ENCODE peak calls at places on chromosomes 3 and 15, in eight cellular contexts. One of them, this sample, is unnamed.

GRCh38 chr15:68389041-68389930 is 42.7 kb downstream of the ITGA11 start:
- DNase-seq in aorta: no peak
- DNase-seq in fibroblast of pulmonary artery: no peak
- DNase-seq in brain microvascular endothelial cell: no peak
- DNase-seq in HFF-Myc: no peak
- DNase-seq in uterus: peak; percentile 12
- DNase-seq in cardiac fibroblast: no peak
- DNase-seq in left lung: no peak
- DNase-seq in this sample: no peak

GRCh38 chr15:74432968-74433591 is 678 bp downstream of the SEMA7A start:
- DNase-seq in fibroblast of pulmonary artery: no peak
- DNase-seq in uterus: no peak
- DNase-seq in brain microvascular endothelial cell: no peak
- DNase-seq in HFF-Myc: no peak
- DNase-seq in aorta: no peak
- DNase-seq in left lung: no peak
- DNase-seq in cardiac fibroblast: no peak
- DNase-seq in this sample: no peak

GRCh38 chr3:195873971-195874370 is 34.4 kb downstream of the TNK2 start:
- DNase-seq in aorta: no peak
- DNase-seq in HFF-Myc: no peak
- DNase-seq in fibroblast of pulmonary artery: no peak
- DNase-seq in left lung: no peak
- DNase-seq in brain microvascular endothelial cell: peak; percentile 15
- DNase-seq in uterus: no peak
- DNase-seq in cardiac fibroblast: peak; percentile 47
- DNase-seq in this sample: no peak

GRCh38 chr15:65089206-65089824 is 12.8 kb downstream of the KBTBD13 start:
- DNase-seq in fibroblast of pulmonary artery: peak; percentile 74
- DNase-seq in uterus: peak; percentile 64
- DNase-seq in left lung: no peak
- DNase-seq in aorta: no peak
- DNase-seq in brain microvascular endothelial cell: no peak
- DNase-seq in HFF-Myc: no peak
- DNase-seq in cardiac fibroblast: no peak
- DNase-seq in this sample: no peak

GRCh38 chr3:195907730-195908438 is 467 bp downstream of the TNK2 start:
- DNase-seq in brain microvascular endothelial cell: no peak
- DNase-seq in fibroblast of pulmonary artery: no peak
- DNase-seq in left lung: peak; percentile 68
- DNase-seq in cardiac fibroblast: no peak
- DNase-seq in HFF-Myc: no peak
- DNase-seq in uterus: no peak
- DNase-seq in aorta: no peak
- DNase-seq in this sample: no peak

GRCh38 chr3:62562596-62562995 is 189.2 kb upstream of the FEZF2 start:
- DNase-seq in aorta: peak; percentile 71
- DNase-seq in uterus: no peak
- DNase-seq in HFF-Myc: no peak
- DNase-seq in cardiac fibroblast: peak; percentile 53
- DNase-seq in left lung: no peak
- DNase-seq in brain microvascular endothelial cell: no peak
- DNase-seq in fibroblast of pulmonary artery: peak; percentile 74
- DNase-seq in this sample: peak; percentile 25

GRCh38 chr3:169998668-169999131 is 32.1 kb downstream of the SEC62 start:
- DNase-seq in aorta: no peak
- DNase-seq in fibroblast of pulmonary artery: peak; percentile 89
- DNase-seq in uterus: no peak
- DNase-seq in HFF-Myc: no peak
- DNase-seq in brain microvascular endothelial cell: peak; percentile 85
- DNase-seq in cardiac fibroblast: peak; percentile 94
- DNase-seq in left lung: no peak
- DNase-seq in this sample: peak; percentile 73

GRCh38 chr3:58497074-58497473 is 5.2 kb downstream of the KCTD6 start:
- DNase-seq in fibroblast of pulmonary artery: no peak
- DNase-seq in brain microvascular endothelial cell: no peak
- DNase-seq in uterus: no peak
- DNase-seq in aorta: no peak
- DNase-seq in HFF-Myc: no peak
- DNase-seq in cardiac fibroblast: no peak
- DNase-seq in left lung: no peak
- DNase-seq in this sample: no peak

GRCh38 chr15:51780636-51781035 is 29.2 kb downstream of the TMOD2 start:
- DNase-seq in aorta: no peak
- DNase-seq in brain microvascular endothelial cell: no peak
- DNase-seq in left lung: no peak
- DNase-seq in fibroblast of pulmonary artery: peak; percentile 20
- DNase-seq in cardiac fibroblast: peak; percentile 36
- DNase-seq in uterus: no peak
- DNase-seq in HFF-Myc: no peak
- DNase-seq in this sample: no peak

GRCh38 chr3:23314981-23315805 is 112.1 kb downstream of the UBE2E2 start:
- DNase-seq in cardiac fibroblast: peak; percentile 33
- DNase-seq in HFF-Myc: no peak
- DNase-seq in fibroblast of pulmonary artery: peak; percentile 15
- DNase-seq in uterus: no peak
- DNase-seq in brain microvascular endothelial cell: no peak
- DNase-seq in left lung: no peak
- DNase-seq in aorta: no peak
- DNase-seq in this sample: no peak

GRCh38 chr3:71206821-71207220 is 376.7 kb downstream of the FOXP1 start:
- DNase-seq in cardiac fibroblast: no peak
- DNase-seq in brain microvascular endothelial cell: no peak
- DNase-seq in fibroblast of pulmonary artery: no peak
- DNase-seq in uterus: no peak
- DNase-seq in left lung: no peak
- DNase-seq in aorta: no peak
- DNase-seq in HFF-Myc: no peak
- DNase-seq in this sample: no peak

GRCh38 chr15:60179786-60180391 is 175.8 kb downstream of the FOXB1 start:
- DNase-seq in HFF-Myc: peak; percentile 12
- DNase-seq in aorta: no peak
- DNase-seq in left lung: no peak
- DNase-seq in brain microvascular endothelial cell: peak; percentile 65
- DNase-seq in uterus: no peak
- DNase-seq in cardiac fibroblast: peak; percentile 77
- DNase-seq in fibroblast of pulmonary artery: peak; percentile 76
- DNase-seq in this sample: peak; percentile 8

GRCh38 chr3:16113704-16114103 is 60.8 kb upstream of the GALNT15 start:
- DNase-seq in left lung: no peak
- DNase-seq in fibroblast of pulmonary artery: peak; percentile 53
- DNase-seq in brain microvascular endothelial cell: peak; percentile 79
- DNase-seq in aorta: no peak
- DNase-seq in HFF-Myc: no peak
- DNase-seq in cardiac fibroblast: peak; percentile 95
- DNase-seq in uterus: no peak
- DNase-seq in this sample: peak; percentile 85

GRCh38 chr3:46878796-46879436 is 1.4 kb downstream of the PTH1R start:
- DNase-seq in cardiac fibroblast: no peak
- DNase-seq in HFF-Myc: no peak
- DNase-seq in uterus: no peak
- DNase-seq in fibroblast of pulmonary artery: no peak
- DNase-seq in aorta: no peak
- DNase-seq in left lung: no peak
- DNase-seq in brain microvascular endothelial cell: no peak
- DNase-seq in this sample: no peak

GRCh38 chr3:87161486-87161885 is 65.6 kb upstream of the CHMP2B start:
- DNase-seq in HFF-Myc: no peak
- DNase-seq in fibroblast of pulmonary artery: no peak
- DNase-seq in aorta: no peak
- DNase-seq in uterus: no peak
- DNase-seq in left lung: no peak
- DNase-seq in brain microvascular endothelial cell: no peak
- DNase-seq in cardiac fibroblast: no peak
- DNase-seq in this sample: no peak

GRCh38 chr3:133925960-133926735 is 30.5 kb upstream of the RAB6B start:
- DNase-seq in left lung: no peak
- DNase-seq in uterus: no peak
- DNase-seq in brain microvascular endothelial cell: no peak
- DNase-seq in fibroblast of pulmonary artery: no peak
- DNase-seq in cardiac fibroblast: no peak
- DNase-seq in aorta: no peak
- DNase-seq in HFF-Myc: no peak
- DNase-seq in this sample: no peak

GRCh38 chr3:21484323-21485154 is 266.5 kb downstream of the ZNF385D start:
- DNase-seq in brain microvascular endothelial cell: peak; percentile 78
- DNase-seq in cardiac fibroblast: peak; percentile 89
- DNase-seq in HFF-Myc: peak; percentile 52
- DNase-seq in left lung: peak; percentile 46
- DNase-seq in uterus: peak; percentile 47
- DNase-seq in fibroblast of pulmonary artery: peak; percentile 90
- DNase-seq in aorta: peak; percentile 42
- DNase-seq in this sample: peak; percentile 23

GRCh38 chr15:67549736-67550135 is 7.2 kb downstream of the MAP2K5 start:
- DNase-seq in brain microvascular endothelial cell: no peak
- DNase-seq in left lung: no peak
- DNase-seq in aorta: no peak
- DNase-seq in cardiac fibroblast: no peak
- DNase-seq in uterus: no peak
- DNase-seq in fibroblast of pulmonary artery: no peak
- DNase-seq in HFF-Myc: no peak
- DNase-seq in this sample: no peak

GRCh38 chr3:45480871-45481270 is 92.5 kb downstream of the LARS2 start:
- DNase-seq in cardiac fibroblast: no peak
- DNase-seq in left lung: no peak
- DNase-seq in fibroblast of pulmonary artery: no peak
- DNase-seq in HFF-Myc: no peak
- DNase-seq in aorta: no peak
- DNase-seq in brain microvascular endothelial cell: no peak
- DNase-seq in uterus: no peak
- DNase-seq in this sample: no peak

GRCh38 chr3:158935846-158936245 is 134.0 kb downstream of the MFSD1 start:
- DNase-seq in brain microvascular endothelial cell: no peak
- DNase-seq in fibroblast of pulmonary artery: no peak
- DNase-seq in cardiac fibroblast: no peak
- DNase-seq in HFF-Myc: no peak
- DNase-seq in uterus: no peak
- DNase-seq in aorta: no peak
- DNase-seq in left lung: no peak
- DNase-seq in this sample: no peak

GRCh38 chr3:64019271-64019670 is 4.0 kb downstream of the PSMD6 start:
- DNase-seq in brain microvascular endothelial cell: no peak
- DNase-seq in fibroblast of pulmonary artery: no peak
- DNase-seq in HFF-Myc: no peak
- DNase-seq in aorta: no peak
- DNase-seq in uterus: no peak
- DNase-seq in left lung: no peak
- DNase-seq in cardiac fibroblast: no peak
- DNase-seq in this sample: no peak

GRCh38 chr3:35071768-35072167 is 567.6 kb upstream of the ARPP21 start:
- DNase-seq in uterus: no peak
- DNase-seq in HFF-Myc: no peak
- DNase-seq in left lung: no peak
- DNase-seq in brain microvascular endothelial cell: no peak
- DNase-seq in fibroblast of pulmonary artery: no peak
- DNase-seq in cardiac fibroblast: no peak
- DNase-seq in aorta: no peak
- DNase-seq in this sample: no peak

GRCh38 chr3:52851348-52851747 is 16.5 kb upstream of the MUSTN1 start:
- DNase-seq in cardiac fibroblast: peak; percentile 31
- DNase-seq in uterus: no peak
- DNase-seq in HFF-Myc: peak; percentile 35
- DNase-seq in fibroblast of pulmonary artery: peak; percentile 56
- DNase-seq in left lung: no peak
- DNase-seq in brain microvascular endothelial cell: no peak
- DNase-seq in aorta: no peak
- DNase-seq in this sample: no peak

DNA sequence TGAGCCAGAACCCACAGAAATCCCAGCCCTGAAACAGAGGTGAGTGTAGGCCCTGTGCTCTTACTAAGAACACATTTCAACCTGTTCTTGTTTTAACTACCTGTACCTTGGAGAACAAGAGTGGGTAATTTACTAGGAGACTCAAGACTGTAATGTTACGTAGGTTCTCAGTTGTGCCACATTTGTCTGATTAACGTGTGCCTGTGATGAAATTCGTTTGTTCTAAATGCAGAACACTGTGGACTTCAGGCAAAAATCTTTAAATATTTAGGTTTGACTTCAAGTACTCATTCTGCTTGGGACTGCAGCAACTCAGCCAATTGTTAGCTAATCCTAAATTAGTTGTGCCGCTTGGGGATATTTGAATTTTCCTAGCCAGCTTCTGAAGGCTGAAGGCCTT is 28.3 kb downstream of the GTF2E1 start:
- DNase-seq in cardiac fibroblast: no peak
- DNase-seq in left lung: no peak
- DNase-seq in HFF-Myc: no peak
- DNase-seq in fibroblast of pulmonary artery: no peak
- DNase-seq in aorta: no peak
- DNase-seq in uterus: no peak
- DNase-seq in brain microvascular endothelial cell: no peak
- DNase-seq in this sample: no peak
- H3K4me3 ChIP-seq in cardiac fibroblast: no peak overlapping the region
- H3K4me3 ChIP-seq in left lung: no peak overlapping the region
- H3K4me3 ChIP-seq in HFF-Myc: no peak overlapping the region
- H3K4me3 ChIP-seq in fibroblast of pulmonary artery: no peak overlapping the region
- H3K4me3 ChIP-seq in aorta: no peak overlapping the region
- H3K4me3 ChIP-seq in uterus: no peak overlapping the region
- H3K4me3 ChIP-seq in brain microvascular endothelial cell: no peak overlapping the region
- H3K4me3 ChIP-seq in this sample: no peak overlapping the region

DNA sequence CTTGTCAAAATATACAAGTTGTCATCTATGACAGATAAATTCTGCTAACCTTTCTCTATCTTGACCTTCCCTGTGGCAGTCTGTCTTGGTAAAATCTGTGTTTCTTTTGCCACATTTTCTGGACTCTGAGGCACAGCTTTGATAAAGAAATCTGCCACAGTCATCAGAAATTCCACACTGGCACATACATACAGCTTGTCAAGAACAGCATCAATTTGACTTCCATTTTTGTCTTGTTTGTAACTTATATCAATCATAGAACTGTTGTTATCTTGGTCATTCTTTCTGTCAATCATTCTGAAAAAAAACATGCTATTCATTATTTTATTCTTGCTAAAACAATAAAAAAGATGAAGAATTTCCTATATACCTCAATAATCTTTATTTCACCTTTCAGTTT is 130.8 kb downstream of the VPS13C start:
- DNase-seq in left lung: no peak
- DNase-seq in aorta: no peak
- DNase-seq in HFF-Myc: no peak
- DNase-seq in fibroblast of pulmonary artery: no peak
- DNase-seq in brain microvascular endothelial cell: no peak
- DNase-seq in cardiac fibroblast: no peak
- DNase-seq in uterus: no peak
- DNase-seq in this sample: no peak
- H3K4me3 ChIP-seq in left lung: no peak overlapping the region
- H3K4me3 ChIP-seq in aorta: no peak overlapping the region
- H3K4me3 ChIP-seq in HFF-Myc: no peak overlapping the region
- H3K4me3 ChIP-seq in fibroblast of pulmonary artery: no peak overlapping the region
- H3K4me3 ChIP-seq in brain microvascular endothelial cell: no peak overlapping the region
- H3K4me3 ChIP-seq in cardiac fibroblast: no peak overlapping the region
- H3K4me3 ChIP-seq in uterus: no peak overlapping the region
- H3K4me3 ChIP-seq in this sample: no peak overlapping the region

GRCh38 chr15:82808634-82809041 is 790 bp upstream of the WHAMM start:
- DNase-seq in cardiac fibroblast: no peak
- DNase-seq in HFF-Myc: no peak
- DNase-seq in uterus: no peak
- DNase-seq in left lung: no peak
- DNase-seq in fibroblast of pulmonary artery: no peak
- DNase-seq in brain microvascular endothelial cell: no peak
- DNase-seq in aorta: no peak
- DNase-seq in this sample: no peak
- H3K4me3 ChIP-seq in cardiac fibroblast: no peak overlapping the region
- H3K4me3 ChIP-seq in HFF-Myc: no peak overlapping the region
- H3K4me3 ChIP-seq in uterus: no peak overlapping the region
- H3K4me3 ChIP-seq in left lung: no peak overlapping the region
- H3K4me3 ChIP-seq in fibroblast of pulmonary artery: no peak overlapping the region
- H3K4me3 ChIP-seq in brain microvascular endothelial cell: no peak overlapping the region
- H3K4me3 ChIP-seq in aorta: no peak overlapping the region
- H3K4me3 ChIP-seq in this sample: no peak overlapping the region

GRCh38 chr3:98290916-98291315 is 8.6 kb downstream of the OR5H2 start:
- DNase-seq in cardiac fibroblast: no peak
- DNase-seq in HFF-Myc: no peak
- DNase-seq in aorta: no peak
- DNase-seq in uterus: no peak
- DNase-seq in brain microvascular endothelial cell: no peak
- DNase-seq in left lung: no peak
- DNase-seq in fibroblast of pulmonary artery: no peak
- DNase-seq in this sample: no peak
- H3K4me3 ChIP-seq in cardiac fibroblast: no peak overlapping the region
- H3K4me3 ChIP-seq in HFF-Myc: no peak overlapping the region
- H3K4me3 ChIP-seq in aorta: no peak overlapping the region
- H3K4me3 ChIP-seq in uterus: no peak overlapping the region
- H3K4me3 ChIP-seq in brain microvascular endothelial cell: no peak overlapping the region
- H3K4me3 ChIP-seq in left lung: no peak overlapping the region
- H3K4me3 ChIP-seq in fibroblast of pulmonary artery: no peak overlapping the region
- H3K4me3 ChIP-seq in this sample: no peak overlapping the region

This sample was measured in skeletal muscle cell.